ENCODE peak calls at places on chromosomes 3 and 15, in four cellular contexts. B, L, U and D are unnamed samples.

GRCh38 chr15:64690578-64691296 is 84.7 kb downstream of the RBPMS2 start:
- DNase-seq in U (no peak), B (no peak), L (no peak), D (no peak)

GRCh38 chr3:12973827-12974226 is 99.4 kb downstream of the IQSEC1 start:
- DNase-seq in U (no peak), L (no peak), B (no peak), D (no peak)

GRCh38 chr3:172595648-172596393 is 72.6 kb upstream of the TNFSF10 start:
- DNase-seq in L (no peak), B (no peak), U (no peak), D (peak; percentile 51)

GRCh38 chr3:45211466-45212094 is 14.5 kb downstream of the TMEM158 start:
- DNase-seq in B (no peak), U (no peak), L (peak; percentile 48), D (no peak)

GRCh38 chr3:112327371-112327951 is 5.5 kb upstream of the CD200 start:
- DNase-seq in B (peak; percentile 66), L (no peak), U (no peak), D (no peak)

GRCh38 chr3:138187296-138188012 is at the start of gene ARMC8:
- DNase-seq in U (peak; percentile 88), L (peak; percentile 81), B (peak; percentile 85), D (no peak)

GRCh38 chr15:66221126-66221525 is 32.4 kb downstream of the MEGF11 start:
- DNase-seq in U (no peak), L (no peak), B (no peak), D (no peak)

GRCh38 chr15:71390101-71390500 is 274.8 kb downstream of the THSD4 start:
- DNase-seq in U (no peak), B (no peak), L (no peak), D (no peak)

GRCh38 chr3:102083971-102084370 is 234.7 kb downstream of the NFKBIZ start:
- DNase-seq in B (no peak), U (no peak), L (no peak), D (no peak)

GRCh38 chr3:16743276-16743675 is 138.1 kb upstream of the DAZL start:
- DNase-seq in U (no peak), B (no peak), L (no peak), D (no peak)

GRCh38 chr15:93520206-93520605 is 431.2 kb upstream of the RGMA start:
- DNase-seq in U (no peak), B (no peak), L (no peak), D (no peak)

GRCh38 chr3:194489736-194490612 is 3.2 kb upstream of the ATP13A3 start:
- DNase-seq in U (peak; percentile 40), B (no peak), L (no peak), D (no peak)

GRCh38 chr3:136135039-136135802 is 60.9 kb downstream of the MSL2 start:
- DNase-seq in U (no peak), L (no peak), B (peak; percentile 27), D (no peak)

GRCh38 chr15:70376929-70377691 is 279.4 kb upstream of the TLE3 start:
- DNase-seq in B (peak; percentile 76), L (peak; percentile 71), U (no peak), D (no peak)

GRCh38 chr3:153429821-153430220 is 267.8 kb downstream of the RAP2B start:
- DNase-seq in U (no peak), B (no peak), L (no peak), D (no peak)

GRCh38 chr3:45134758-45135521 is 11.2 kb downstream of the CDCP1 start:
- DNase-seq in B (no peak), U (no peak), L (no peak), D (no peak)

GRCh38 chr3:21226086-21226485 is 524.9 kb downstream of the ZNF385D start:
- DNase-seq in B (no peak), L (no peak), U (no peak), D (no peak)

GRCh38 chr3:149494022-149494758 is 19.7 kb downstream of the TM4SF4 start:
- DNase-seq in L (no peak), B (peak; percentile 53), U (peak; percentile 16), D (peak; percentile 46)

GRCh38 chr15:25683911-25684310 is 179.2 kb downstream of the ATP10A start:
- DNase-seq in L (peak; percentile 38), U (no peak), B (no peak), D (no peak)

GRCh38 chr15:68888419-68888818 is 41.9 kb upstream of the SPESP1 start:
- DNase-seq in B (no peak), L (no peak), U (no peak), D (no peak)

GRCh38 chr15:96053039-96054021 is 277.2 kb upstream of the NR2F2 start:
- DNase-seq in U (no peak), L (no peak), B (peak; percentile 21), D (no peak)

GRCh38 chr3:112676659-112677234 is 35.8 kb upstream of the CCDC80 start:
- DNase-seq in L (peak; percentile 76), U (peak; percentile 50), B (no peak), D (peak; percentile 90)

GRCh38 chr3:35932995-35933394 is 293.7 kb downstream of the ARPP21 start:
- DNase-seq in L (no peak), B (no peak), U (no peak), D (no peak)

GRCh38 chr15:40562691-40563090 is 2.2 kb downstream of the CCDC32 start:
- DNase-seq in B (no peak), U (no peak), L (no peak), D (no peak)

GRCh38 chr3:72004749-72005292 is 219.9 kb upstream of the PROK2 start:
- DNase-seq in U (no peak), B (no peak), L (no peak), D (no peak)

GRCh38 chr3:23740517-23741402 is 65.0 kb upstream of the UBE2E1 start:
- DNase-seq in L (no peak), B (no peak), U (no peak), D (peak; percentile 90)

GRCh38 chr3:61381745-61382392 is 130.6 kb upstream of the FHIT start:
- DNase-seq in U (peak; percentile 22), L (no peak), B (peak; percentile 39), D (no peak)

GRCh38 chr3:4514321-4514720 is 21.2 kb downstream of the ITPR1 start:
- DNase-seq in L (no peak), B (no peak), U (no peak), D (no peak)

GRCh38 chr3:197023241-197023997 is 6.2 kb downstream of the MELTF start:
- DNase-seq in L (peak; percentile 58), B (peak; percentile 51), U (peak; percentile 65), D (no peak)

GRCh38 chr3:41101231-41101630 is 98.1 kb upstream of the CTNNB1 start:
- DNase-seq in U (no peak), L (no peak), B (no peak), D (no peak)

GRCh38 chr3:196268270-196269163 is 19.0 kb downstream of the PCYT1A start:
- DNase-seq in U (no peak), B (no peak), L (no peak), D (no peak)

GRCh38 chr3:152842423-152842822 is 7.5 kb downstream of the P2RY1 start:
- DNase-seq in B (no peak), L (no peak), U (no peak), D (no peak)

DNA sequence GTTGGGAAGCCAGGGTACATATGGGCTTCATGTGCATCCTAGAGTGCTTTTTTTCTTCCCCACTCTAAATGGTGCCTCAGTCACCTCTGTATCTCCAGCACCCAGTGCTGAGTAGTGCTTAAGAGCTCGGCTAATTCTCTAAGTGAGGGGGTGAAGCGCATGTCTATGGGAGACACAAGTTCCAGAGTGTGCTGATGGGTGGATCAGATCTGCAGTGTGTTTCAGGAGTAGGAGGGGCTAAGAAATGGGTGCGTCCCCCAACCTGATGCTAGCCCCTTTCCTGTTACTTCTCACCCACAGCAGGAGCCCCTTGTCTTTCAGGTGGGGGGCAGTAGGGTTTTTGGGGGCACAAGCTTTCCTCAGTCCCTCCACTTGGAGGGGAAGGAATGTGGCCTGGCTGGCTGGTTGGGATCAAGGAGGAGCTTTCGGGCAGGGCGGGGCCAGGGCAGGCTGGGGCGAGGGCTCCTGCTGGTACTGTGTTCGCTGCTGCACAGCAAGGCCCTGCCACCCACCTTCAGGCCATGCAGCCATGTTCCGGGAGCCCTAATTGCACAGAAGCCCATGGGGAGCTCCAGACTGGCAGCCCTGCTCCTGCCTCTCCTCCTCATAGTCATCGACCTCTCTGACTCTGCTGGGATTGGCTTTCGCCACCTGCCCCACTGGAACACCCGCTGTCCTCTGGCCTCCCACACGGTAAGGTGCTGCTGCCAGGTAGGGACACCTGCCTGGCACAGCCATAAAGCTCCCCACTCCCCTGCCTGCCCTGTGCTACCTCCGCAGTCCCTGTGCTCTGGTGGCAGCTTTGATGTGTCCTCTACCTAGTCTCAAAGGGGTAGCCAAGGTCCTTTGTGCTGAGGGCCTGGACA is at the start of gene IL17RE:
- DNase-seq in L (peak; percentile 73), U (no peak), B (no peak), D (no peak)
- TF ChIP-seq POLR2AphosphoS5 in L (no peak), U (no peak), B (no peak), D (no peak)

GRCh38 chr3:192010490-192010889 is 549.5 kb downstream of the PYDC2 start:
- DNase-seq in B (no peak), L (no peak), U (no peak), D (no peak)

GRCh38 chr3:192011137-192011536 is 550.2 kb downstream of the PYDC2 start:
- DNase-seq in B (no peak), U (no peak), L (no peak), D (no peak)

GRCh38 chr3:192001217-192001616 is 540.3 kb downstream of the PYDC2 start:
- DNase-seq in U (no peak), L (no peak), B (no peak), D (no peak)

GRCh38 chr3:192005989-192006388 is 545.0 kb downstream of the PYDC2 start:
- DNase-seq in U (no peak), B (no peak), L (no peak), D (no peak)
- TF ChIP-seq POLR2AphosphoS5 in U (no peak), B (no peak), L (no peak), D (no peak)

GRCh38 chr15:59152694-59153450 is 47.9 kb downstream of the CCNB2 start:
- DNase-seq in U (no peak), B (no peak), L (no peak), D (no peak)
- TF ChIP-seq POLR2AphosphoS5 in U (no peak), B (no peak), L (no peak), D (no peak)

GRCh38 chr3:47411696-47412452 is 31.1 kb downstream of the PTPN23 start:
- DNase-seq in L (no peak), B (no peak), U (no peak), D (no peak)
- TF ChIP-seq POLR2AphosphoS5 in L (no peak), B (no peak), U (no peak), D (no peak)

GRCh38 chr15:85839637-85840036 is 44.9 kb upstream of the KLHL25 start:
- DNase-seq in U (no peak), B (no peak), L (no peak), D (no peak)

GRCh38 chr15:85837881-85838280 is 43.2 kb upstream of the KLHL25 start:
- DNase-seq in U (no peak), B (no peak), L (no peak), D (no peak)

GRCh38 chr15:85838655-85839054 is 43.9 kb upstream of the KLHL25 start:
- DNase-seq in B (no peak), U (no peak), L (no peak), D (no peak)

GRCh38 chr15:85840802-85841152 is 46.1 kb upstream of the KLHL25 start:
- DNase-seq in L (no peak), B (no peak), U (no peak), D (no peak)

GRCh38 chr15:85840079-85840801 is 45.5 kb upstream of the KLHL25 start:
- DNase-seq in B (peak; percentile 91), U (peak; percentile 80), L (peak; percentile 85), D (no peak)
- TF ChIP-seq POLR2AphosphoS5 in B (no peak), U (no peak), L (no peak), D (no peak)